ENCODE peak calls at places on chromosomes 2 and 18, in four cellular contexts. C is HepG2, W is H1, E is K562. M is an unnamed sample.

GRCh38 chr2:158893057-158893456 is 75.4 kb upstream of the TANC1 start:
- DNase-seq in C (no peak), W (no peak), E (no peak), M (no peak)

GRCh38 chr2:131094655-131095281 is 1.5 kb upstream of the FAM168B start:
- DNase-seq in E (no peak), C (peak), W (no peak), M (no peak)

GRCh38 chr2:7915302-7916200 is 766.3 kb upstream of the ID2 start:
- DNase-seq in W (no peak), C (no peak), E (no peak), M (no peak)

GRCh38 chr2:219335373-219335786 is 2.8 kb upstream of the RESP18 start:
- DNase-seq in W (no peak), E (no peak), C (no peak), M (no peak)

GRCh38 chr2:141316606-141317005 is 814.2 kb downstream of the LRP1B start:
- DNase-seq in W (no peak), E (no peak), C (no peak), M (no peak)

GRCh38 chr2:212271583-212271982 is 267.0 kb downstream of the ERBB4 start:
- DNase-seq in C (no peak), E (no peak), W (no peak), M (peak)

GRCh38 chr18:23888880-23889279 is 125.7 kb upstream of the TTC39C start:
- DNase-seq in W (no peak), E (no peak), C (no peak), M (no peak)

GRCh38 chr2:75810931-75811330 is 100.2 kb upstream of the GCFC2 start:
- DNase-seq in C (no peak), W (no peak), E (no peak), M (no peak)

GRCh38 chr2:237134831-237135230 is 49.1 kb downstream of the COPS8 start:
- DNase-seq in E (no peak), W (no peak), C (no peak), M (no peak)

GRCh38 chr18:8423051-8423558 is 186.1 kb upstream of the RAB12 start:
- DNase-seq in E (no peak), W (no peak), C (peak), M (peak)

GRCh38 chr18:892316-892715 is 12.4 kb upstream of the ADCYAP1 start:
- DNase-seq in C (no peak), E (no peak), W (no peak), M (no peak)

GRCh38 chr2:133806564-133806963 is 238.3 kb upstream of the NCKAP5 start:
- DNase-seq in C (no peak), E (no peak), W (no peak), M (no peak)

GRCh38 chr2:181104512-181105121 is 124.2 kb downstream of the UBE2E3 start:
- DNase-seq in W (no peak), E (no peak), C (peak), M (peak)

GRCh38 chr18:79317718-79318117 is 78.0 kb upstream of the NFATC1 start:
- DNase-seq in C (no peak), E (no peak), W (no peak), M (no peak)

GRCh38 chr2:186687774-186688173 is 6.1 kb upstream of the FAM171B start:
- DNase-seq in C (no peak), E (no peak), W (no peak), M (peak)

GRCh38 chr18:79400591-79401381 is 5.1 kb downstream of the NFATC1 start:
- DNase-seq in C (no peak), E (peak), W (no peak), M (peak)

GRCh38 chr2:65746919-65747678 is 314.7 kb upstream of the SPRED2 start:
- DNase-seq in E (no peak), W (no peak), C (no peak), M (no peak)

GRCh38 chr2:184743096-184743495 is 144.8 kb downstream of the ZNF804A start:
- DNase-seq in C (no peak), E (no peak), W (no peak), M (no peak)

GRCh38 chr2:231361701-231362588 is 33.6 kb upstream of the B3GNT7 start:
- DNase-seq in W (no peak), C (no peak), E (peak), M (no peak)

GRCh38 chr18:26963292-26963691 is 97.8 kb upstream of the AQP4 start:
- DNase-seq in C (no peak), E (no peak), W (no peak), M (no peak)

GRCh38 chr2:128536925-128537620 is 218.4 kb upstream of the HS6ST1 start:
- DNase-seq in W (peak), C (peak), E (peak), M (peak)

GRCh38 chr2:65320042-65320711 is 92.5 kb downstream of the ACTR2 start:
- DNase-seq in W (no peak), E (no peak), C (peak), M (peak)

GRCh38 chr2:96951125-96951654 is 35.2 kb downstream of the FAM178B start:
- DNase-seq in E (peak), C (peak), W (peak), M (peak)

GRCh38 chr2:106053116-106053515 is 141.0 kb downstream of the UXS1 start:
- DNase-seq in W (no peak), C (no peak), E (no peak), M (no peak)

GRCh38 chr2:11778923-11779757 is 32.7 kb downstream of the LPIN1 start:
- DNase-seq in W (peak), C (peak), E (peak), M (peak)

GRCh38 chr2:150100311-150100710 is 387.2 kb downstream of the RND3 start:
- DNase-seq in E (no peak), C (no peak), W (no peak), M (no peak)

GRCh38 chr18:48662021-48662661 is 123.3 kb downstream of the CTIF start:
- DNase-seq in E (no peak), W (no peak), C (peak), M (no peak)
- TF ChIP-seq JUN in E (no peak), W (no peak), C (no peak), M (no peak)

DNA sequence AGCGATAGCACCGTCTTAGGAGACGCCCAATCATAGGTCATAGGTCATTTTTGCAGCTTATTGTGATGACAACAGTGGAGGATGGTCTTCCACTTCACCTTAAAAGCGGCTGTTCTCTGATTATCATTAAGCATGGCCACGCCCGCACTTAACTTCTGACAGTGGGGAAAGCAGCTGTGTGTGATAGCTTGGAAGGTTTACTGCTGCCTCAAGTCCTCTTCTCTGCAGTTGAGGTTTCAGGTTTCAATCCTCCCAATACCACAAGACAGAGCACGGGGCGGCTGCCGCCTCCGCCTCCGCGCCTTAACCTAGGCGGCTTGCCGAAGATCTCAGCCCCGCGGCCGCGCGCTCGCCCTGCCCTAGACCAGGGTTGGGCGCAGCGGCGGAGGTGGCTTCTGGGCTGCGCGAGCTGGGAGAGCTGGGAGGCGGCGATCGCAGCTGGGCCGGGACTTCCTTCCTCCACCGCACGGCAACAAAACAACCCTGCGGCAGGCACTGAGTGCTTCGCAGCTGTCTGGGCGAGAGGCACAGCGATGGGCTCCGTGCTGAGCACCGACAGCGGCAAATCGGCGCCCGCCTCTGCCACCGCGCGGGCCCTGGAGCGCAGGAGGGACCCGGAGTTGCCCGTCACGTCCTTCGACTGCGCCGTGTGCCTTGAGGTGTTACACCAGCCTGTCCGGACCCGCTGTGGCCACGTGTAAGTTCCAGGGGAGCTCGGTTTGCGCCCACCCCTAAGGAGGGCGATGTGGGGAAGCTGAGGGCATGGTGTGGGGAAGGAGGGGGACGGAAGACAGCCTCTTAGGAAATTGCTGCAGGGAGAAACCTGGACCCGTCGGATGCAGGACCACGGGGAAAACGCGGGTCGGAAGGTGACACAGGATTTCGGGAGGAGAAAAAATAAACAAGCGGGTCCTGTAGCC is at the start of gene RNF125:
- DNase-seq in W (peak), E (peak), C (peak), M (peak)
- TF ChIP-seq EZH2 in W (no peak), E (no peak), C (no peak), M (no peak)

GRCh38 chr18:49846263-49846662 is 32.9 kb upstream of the ACAA2 start:
- DNase-seq in C (no peak), E (no peak), W (no peak), M (no peak)
- H3K4me3 ChIP-seq in C (no peak), E (no peak), W (no peak), M (no peak)

GRCh38 chr2:176656055-176656775 is 387.0 kb downstream of the MTX2 start:
- DNase-seq in E (no peak), C (no peak), W (no peak), M (no peak)

GRCh38 chr2:176653856-176654443 is 384.7 kb downstream of the MTX2 start:
- DNase-seq in E (peak), C (peak), W (no peak), M (peak)

GRCh38 chr2:176650101-176650500 is 380.9 kb downstream of the MTX2 start:
- DNase-seq in W (no peak), C (no peak), E (peak), M (peak)

GRCh38 chr2:176650811-176651559 is 381.7 kb downstream of the MTX2 start:
- DNase-seq in W (no peak), E (no peak), C (no peak), M (no peak)

DNA sequence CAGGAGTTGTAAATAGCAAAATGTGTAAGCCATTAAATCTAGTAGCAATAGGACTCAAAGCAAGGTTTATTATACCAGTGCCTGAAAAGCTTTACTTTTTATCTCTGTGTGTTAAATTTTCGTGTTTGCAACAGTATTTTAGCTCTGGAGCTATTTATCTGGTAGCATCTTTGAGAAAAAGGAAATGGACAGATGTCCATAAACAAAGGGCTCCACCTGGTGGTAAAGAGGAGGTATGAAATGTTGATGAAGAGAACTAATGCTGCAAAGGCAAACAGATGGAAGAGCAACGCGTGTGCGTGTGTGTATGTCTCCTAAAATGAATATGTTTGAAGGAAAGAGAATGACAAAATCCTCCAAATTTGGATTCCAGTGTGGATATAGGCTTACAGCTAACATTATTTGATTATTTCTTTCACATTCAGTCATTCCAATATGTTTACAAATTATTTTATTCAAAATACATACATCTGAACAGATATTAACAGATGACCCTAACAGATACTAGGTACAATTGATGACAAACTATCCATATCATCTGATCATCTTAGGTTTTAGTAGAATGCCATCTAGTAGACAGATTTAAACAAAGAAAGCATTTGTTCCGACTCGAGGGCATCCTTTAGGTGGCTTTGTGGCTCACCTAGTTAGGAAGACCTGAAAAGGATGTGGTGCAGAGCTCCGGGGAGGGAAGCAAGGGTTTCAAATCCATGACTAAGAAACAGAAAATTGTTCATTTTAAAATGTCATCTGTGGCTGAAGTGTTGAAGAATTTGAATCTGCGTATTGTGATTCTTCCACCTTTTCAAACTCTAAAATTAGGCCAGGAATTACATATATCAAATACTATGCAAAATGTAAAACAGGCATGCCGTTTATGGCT is 383.3 kb downstream of the MTX2 start:
- DNase-seq in E (peak), W (no peak), C (peak), M (peak)
- TF ChIP-seq JUN in E (no peak), W (no peak), C (no peak), M (no peak)

DNA sequence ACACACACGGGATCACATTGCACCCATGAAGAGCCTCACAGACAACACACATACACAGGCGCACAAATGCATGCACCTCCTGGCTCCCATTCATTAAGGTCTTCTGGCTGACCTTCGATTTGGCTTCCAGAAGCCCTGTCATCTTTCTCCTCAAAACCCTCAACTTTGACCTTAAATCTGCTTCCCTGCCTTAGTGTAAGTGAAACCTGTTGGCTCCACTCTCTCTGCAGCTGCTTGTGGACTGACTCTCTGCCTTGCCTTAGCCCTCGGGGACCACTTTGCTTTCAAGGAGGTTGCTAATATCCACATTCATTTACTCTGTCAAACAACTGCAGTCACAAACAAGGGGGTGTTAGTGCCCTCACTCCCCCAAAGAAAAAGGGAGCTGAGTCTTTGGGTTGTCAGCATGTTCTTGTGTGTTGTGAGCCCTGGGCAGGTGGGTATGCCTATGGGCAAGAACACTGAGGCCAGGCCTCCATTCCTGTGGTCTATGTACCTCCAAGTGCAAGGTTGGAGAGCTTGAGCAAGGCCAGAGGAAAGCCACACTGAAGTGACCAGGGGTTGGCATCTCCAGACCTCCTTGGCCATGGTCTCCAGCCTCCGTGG is 3.9 kb downstream of the OSR1 start:
- DNase-seq in W (no peak), E (no peak), C (no peak), M (no peak)
- TF ChIP-seq EZH2 in W (no peak), E (no peak), C (no peak), M (no peak)